ENCODE peak calls at places on chromosomes 1 and 21, in eight cellular contexts. S, I, A, Y, L, J, O and Z are unnamed samples.

GRCh38 chr1:197399691-197400521 is 131.9 kb downstream of the CRB1 start:
- DNase-seq in S (peak; percentile 68), I (peak; percentile 68), A (peak; percentile 57), Y (peak; percentile 54), L (peak; percentile 64), J (no peak), O (no peak), Z (no peak)

GRCh38 chr1:169156537-169156936 is 50.0 kb downstream of the ATP1B1 start:
- DNase-seq in S (no peak), I (no peak), A (no peak), Y (no peak), L (no peak), J (no peak), O (no peak), Z (no peak)

GRCh38 chr1:225378880-225379279 is 49.0 kb downstream of the LBR start:
- DNase-seq in S (peak; percentile 17), I (peak; percentile 54), A (peak; percentile 91), Y (no peak), L (peak; percentile 59), J (no peak), O (no peak), Z (no peak)

GRCh38 chr1:192516776-192517297 is 58.7 kb upstream of the RGS1 start:
- DNase-seq in S (no peak), I (no peak), A (peak; percentile 87), Y (peak; percentile 85), L (peak; percentile 67), J (no peak), O (no peak), Z (peak; percentile 20)

GRCh38 chr1:176878750-176879536 is 285.6 kb downstream of the ASTN1 start:
- DNase-seq in S (no peak), I (no peak), A (no peak), Y (no peak), L (no peak), J (no peak), O (no peak), Z (no peak)

GRCh38 chr1:228083871-228084278 is 1.4 kb downstream of the ARF1 start:
- DNase-seq in S (no peak), I (no peak), A (no peak), Y (no peak), L (peak; percentile 40), J (no peak), O (no peak), Z (no peak)

GRCh38 chr1:234546890-234547788 is 62.8 kb downstream of the IRF2BP2 start:
- DNase-seq in S (no peak), I (no peak), A (peak; percentile 81), Y (no peak), L (no peak), J (no peak), O (no peak), Z (no peak)

GRCh38 chr1:43563779-43564616 is 33.3 kb downstream of the PTPRF start:
- DNase-seq in S (no peak), I (no peak), A (no peak), Y (no peak), L (no peak), J (no peak), O (no peak), Z (no peak)

GRCh38 chr1:39081266-39082139 is 55.4 kb downstream of the NDUFS5 start:
- DNase-seq in S (no peak), I (no peak), A (no peak), Y (peak; percentile 25), L (peak; percentile 26), J (no peak), O (no peak), Z (no peak)

GRCh38 chr1:239218296-239218695 is 168.1 kb upstream of the CHRM3 start:
- DNase-seq in S (no peak), I (no peak), A (peak; percentile 8), Y (no peak), L (no peak), J (no peak), O (no peak), Z (no peak)

GRCh38 chr1:226429051-226429461 is 21.2 kb upstream of the PARP1 start:
- DNase-seq in S (peak; percentile 61), I (no peak), A (no peak), Y (no peak), L (no peak), J (no peak), O (no peak), Z (no peak)

GRCh38 chr1:202959276-202959620 is 1.1 kb upstream of the ADIPOR1 start:
- DNase-seq in S (peak; percentile 76), I (peak; percentile 49), A (peak; percentile 29), Y (peak; percentile 45), L (peak; percentile 77), J (no peak), O (no peak), Z (no peak)

GRCh38 chr1:225447649-225448048 is 19.8 kb upstream of the LBR start:
- DNase-seq in S (no peak), I (no peak), A (no peak), Y (no peak), L (peak; percentile 47), J (no peak), O (no peak), Z (no peak)

GRCh38 chr1:8116892-8117262 is 90.8 kb upstream of the ERRFI1 start:
- DNase-seq in S (no peak), I (peak; percentile 82), A (peak; percentile 90), Y (no peak), L (peak; percentile 89), J (no peak), O (no peak), Z (no peak)

GRCh38 chr1:113929750-113930498 is 800 bp downstream of the HIPK1 start:
- DNase-seq in S (peak; percentile 21), I (peak; percentile 22), A (peak; percentile 13), Y (peak; percentile 46), L (peak; percentile 31), J (peak; percentile 39), O (peak; percentile 60), Z (peak; percentile 33)

GRCh38 chr1:110856410-110856809 is 16.5 kb upstream of the CD53 start:
- DNase-seq in S (no peak), I (no peak), A (no peak), Y (no peak), L (no peak), J (no peak), O (no peak), Z (no peak)

GRCh38 chr1:49297783-49298182 is 521.1 kb upstream of the BEND5 start:
- DNase-seq in S (no peak), I (no peak), A (no peak), Y (no peak), L (no peak), J (no peak), O (no peak), Z (no peak)

GRCh38 chr1:206723500-206724472 is 39.1 kb downstream of the MAPKAPK2 start:
- DNase-seq in S (peak; percentile 66), I (no peak), A (peak; percentile 83), Y (peak; percentile 64), L (peak; percentile 87), J (no peak), O (no peak), Z (no peak)

GRCh38 chr21:42381347-42381984 is 14.4 kb downstream of the TMPRSS3 start:
- DNase-seq in S (no peak), I (peak; percentile 34), A (peak; percentile 3), Y (peak; percentile 61), L (peak; percentile 43), J (no peak), O (no peak), Z (no peak)

GRCh38 chr1:97433520-97434175 is 487.2 kb downstream of the DPYD start:
- DNase-seq in S (peak; percentile 18), I (peak; percentile 9), A (peak; percentile 84), Y (no peak), L (peak; percentile 92), J (no peak), O (no peak), Z (no peak)

GRCh38 chr1:59779949-59780348 is 34.8 kb upstream of the HOOK1 start:
- DNase-seq in S (no peak), I (no peak), A (peak; percentile 22), Y (no peak), L (no peak), J (no peak), O (no peak), Z (no peak)

GRCh38 chr1:6257541-6258069 is 3.3 kb downstream of the GPR153 start:
- DNase-seq in S (peak; percentile 44), I (no peak), A (no peak), Y (no peak), L (no peak), J (no peak), O (no peak), Z (no peak)

GRCh38 chr1:227560814-227561213 is 2.5 kb upstream of the ZNF678 start:
- DNase-seq in S (no peak), I (no peak), A (no peak), Y (no peak), L (no peak), J (no peak), O (no peak), Z (no peak)

GRCh38 chr1:54857741-54858665 is 29.0 kb downstream of the DHCR24 start:
- DNase-seq in S (peak; percentile 37), I (peak; percentile 70), A (peak; percentile 72), Y (peak; percentile 95), L (peak; percentile 74), J (no peak), O (no peak), Z (no peak)

GRCh38 chr21:45098867-45099266 is 24.5 kb downstream of the ADARB1 start:
- DNase-seq in S (no peak), I (no peak), A (no peak), Y (no peak), L (no peak), J (no peak), O (no peak), Z (no peak)

GRCh38 chr1:81453971-81454370 is 346.8 kb upstream of the ADGRL2 start:
- DNase-seq in S (no peak), I (no peak), A (no peak), Y (no peak), L (no peak), J (no peak), O (no peak), Z (no peak)

GRCh38 chr1:54652172-54652571 is 10.6 kb downstream of the MROH7 start:
- DNase-seq in S (no peak), I (no peak), A (no peak), Y (no peak), L (no peak), J (no peak), O (no peak), Z (no peak)

GRCh38 chr1:38018864-38019343 is 6.4 kb downstream of the UTP11 start:
- DNase-seq in S (peak; percentile 26), I (no peak), A (peak; percentile 57), Y (no peak), L (no peak), J (no peak), O (no peak), Z (no peak)

GRCh38 chr1:174623640-174624039 is 175.9 kb downstream of the GPR52 start:
- DNase-seq in S (no peak), I (no peak), A (no peak), Y (no peak), L (no peak), J (no peak), O (no peak), Z (no peak)

GRCh38 chr1:30686236-30686635 is 37.1 kb downstream of the MATN1 start:
- DNase-seq in S (no peak), I (no peak), A (no peak), Y (no peak), L (no peak), J (no peak), O (no peak), Z (no peak)

GRCh38 chr1:212858461-212859265 is 588 bp downstream of the FLVCR1 start:
- DNase-seq in S (peak; percentile 24), I (peak; percentile 28), A (peak; percentile 23), Y (peak; percentile 55), L (peak; percentile 47), J (no peak), O (no peak), Z (no peak)

GRCh38 chr1:170321113-170321512 is 175.4 kb downstream of the NTMT2 start:
- DNase-seq in S (peak; percentile 8), I (peak; percentile 40), A (peak; percentile 8), Y (no peak), L (peak; percentile 14), J (no peak), O (no peak), Z (no peak)

GRCh38 chr1:66022904-66023620 is 230.4 kb downstream of the PDE4B start:
- DNase-seq in S (no peak), I (peak; percentile 1), A (peak; percentile 43), Y (peak; percentile 16), L (peak; percentile 1), J (no peak), O (no peak), Z (no peak)

GRCh38 chr1:12593621-12594066 is 24.4 kb downstream of the DHRS3 start:
- DNase-seq in S (no peak), I (peak; percentile 60), A (peak; percentile 90), Y (peak; percentile 82), L (peak; percentile 85), J (no peak), O (no peak), Z (no peak)